ENCODE peak calls at places on chromosomes 13 and 19, in nine cellular contexts. Z is colonic mucosa, Y is psoas muscle, M is BJ, A is cardiac muscle cell, B is small intestine, I is adrenal gland, E is adipocyte, U is cardiac fibroblast. R is an unnamed sample.

GRCh38 chr19:12841094-12841493 is 2.8 kb downstream of the MAST1 start:
- DNase-seq in Y (peak; percentile 53), E (peak; percentile 39), U (peak; percentile 52), M (no peak), Z (no peak), B (no peak), I (peak; percentile 84), A (peak; percentile 92), R (no peak)

GRCh38 chr19:3670796-3671679 is 29.2 kb downstream of the PIP5K1C start:
- DNase-seq in U (peak; percentile 87), I (peak; percentile 84), A (no peak), Z (peak; percentile 51), M (peak; percentile 36), B (no peak), Y (peak; percentile 85), E (peak; percentile 83), R (peak; percentile 94)

GRCh38 chr19:14732510-14732909 is 42.7 kb downstream of the ZNF333 start:
- DNase-seq in A (no peak), E (no peak), M (no peak), B (no peak), Z (no peak), Y (no peak), I (no peak), U (no peak), R (no peak)

GRCh38 chr19:13463296-13463695 is 43.0 kb downstream of the CACNA1A start:
- DNase-seq in A (peak; percentile 82), I (no peak), M (no peak), Z (no peak), U (peak; percentile 8), B (no peak), E (peak; percentile 26), Y (no peak), R (no peak)

GRCh38 chr13:24228852-24229458 is 68.4 kb downstream of the SPATA13 start:
- DNase-seq in E (peak; percentile 86), U (peak; percentile 85), M (no peak), Z (peak; percentile 54), A (peak; percentile 69), Y (no peak), I (peak; percentile 72), B (peak; percentile 69), R (no peak)

GRCh38 chr19:42488783-42489521 is 39.3 kb downstream of the CEACAM1 start:
- DNase-seq in E (no peak), U (no peak), M (no peak), I (no peak), A (no peak), B (no peak), Y (no peak), Z (no peak), R (no peak)

GRCh38 chr13:35961461-35962220 is 169.5 kb downstream of the DCLK1 start:
- DNase-seq in B (no peak), E (peak; percentile 63), M (no peak), A (no peak), Z (no peak), U (no peak), I (no peak), Y (no peak), R (no peak)

GRCh38 chr13:29561918-29562317 is 33.6 kb downstream of the SLC7A1 start:
- DNase-seq in Y (no peak), A (no peak), U (no peak), M (no peak), Z (no peak), B (no peak), I (no peak), E (no peak), R (no peak)

GRCh38 chr13:20192470-20193141 is at the start of gene GJB2:
- DNase-seq in Y (no peak), E (no peak), A (peak; percentile 46), B (peak; percentile 50), Z (peak; percentile 76), M (no peak), U (no peak), I (no peak), R (no peak)

GRCh38 chr19:17073869-17074627 is 1.2 kb downstream of the HAUS8 start:
- DNase-seq in A (no peak), E (no peak), Z (peak; percentile 42), B (peak; percentile 38), Y (no peak), I (no peak), U (no peak), M (no peak), R (no peak)

GRCh38 chr13:21478881-21479808 is 20.0 kb upstream of the ZDHHC20 start:
- DNase-seq in M (peak; percentile 31), Z (peak; percentile 68), A (peak; percentile 79), I (no peak), Y (no peak), U (peak; percentile 86), B (peak; percentile 81), E (peak; percentile 92), R (no peak)

GRCh38 chr13:85347251-85347650 is 452.0 kb downstream of the SLITRK6 start:
- DNase-seq in Z (no peak), I (no peak), E (peak; percentile 62), U (no peak), B (no peak), A (no peak), M (peak; percentile 33), Y (no peak), R (no peak)

GRCh38 chr13:28545583-28546333 is 50.8 kb upstream of the FLT1 start:
- DNase-seq in M (no peak), B (peak; percentile 93), E (no peak), I (no peak), U (no peak), A (no peak), Y (no peak), Z (peak; percentile 47), R (no peak)
- H3K4me3 ChIP-seq in M (no peak overlapping the region), B (no peak overlapping the region), E (no peak overlapping the region), I (no peak overlapping the region), U (no peak overlapping the region), A (no peak overlapping the region), Y (no peak overlapping the region), Z (no peak overlapping the region), R (no peak overlapping the region)

GRCh38 chr19:1239796-1240737 is 1.5 kb upstream of the ATP5F1D start:
- DNase-seq in U (peak; percentile 95), M (no peak), Y (peak; percentile 95), A (peak; percentile 94), I (peak; percentile 94), E (peak; percentile 98), Z (peak; percentile 80), B (peak; percentile 73), R (peak; percentile 88)
- H3K4me3 ChIP-seq in U (peak overlapping the region; percentile 32), M (peak overlapping the region; percentile 36), Y (peak overlapping the region; percentile 75), A (peak overlapping the region; percentile 33), I (no peak overlapping the region), E (peak overlapping the region; percentile 56), Z (peak overlapping the region; percentile 22), B (no peak overlapping the region), R (peak overlapping the region; percentile 12)

GRCh38 chr19:47471381-47471732 is 336 bp downstream of the SLC8A2 start:
- DNase-seq in U (no peak), Z (no peak), Y (peak; percentile 38), M (no peak), A (no peak), I (no peak), E (no peak), B (no peak), R (no peak)
- H3K4me3 ChIP-seq in U (no peak overlapping the region), Z (no peak overlapping the region), Y (no peak overlapping the region), M (no peak overlapping the region), A (peak overlapping the region; percentile 24), I (no peak overlapping the region), E (no peak overlapping the region), B (no peak overlapping the region), R (peak overlapping the region; percentile 25)

GRCh38 chr13:50685491-50685890 is 158.0 kb downstream of the DLEU7 start:
- DNase-seq in I (peak; percentile 90), E (peak; percentile 30), U (peak; percentile 59), B (peak; percentile 7), Z (peak; percentile 50), M (no peak), Y (peak; percentile 75), A (peak; percentile 43), R (peak; percentile 86)
- H3K4me3 ChIP-seq in I (no peak overlapping the region), E (no peak overlapping the region), U (no peak overlapping the region), B (no peak overlapping the region), Z (no peak overlapping the region), M (no peak overlapping the region), Y (no peak overlapping the region), A (no peak overlapping the region), R (no peak overlapping the region)

DNA sequence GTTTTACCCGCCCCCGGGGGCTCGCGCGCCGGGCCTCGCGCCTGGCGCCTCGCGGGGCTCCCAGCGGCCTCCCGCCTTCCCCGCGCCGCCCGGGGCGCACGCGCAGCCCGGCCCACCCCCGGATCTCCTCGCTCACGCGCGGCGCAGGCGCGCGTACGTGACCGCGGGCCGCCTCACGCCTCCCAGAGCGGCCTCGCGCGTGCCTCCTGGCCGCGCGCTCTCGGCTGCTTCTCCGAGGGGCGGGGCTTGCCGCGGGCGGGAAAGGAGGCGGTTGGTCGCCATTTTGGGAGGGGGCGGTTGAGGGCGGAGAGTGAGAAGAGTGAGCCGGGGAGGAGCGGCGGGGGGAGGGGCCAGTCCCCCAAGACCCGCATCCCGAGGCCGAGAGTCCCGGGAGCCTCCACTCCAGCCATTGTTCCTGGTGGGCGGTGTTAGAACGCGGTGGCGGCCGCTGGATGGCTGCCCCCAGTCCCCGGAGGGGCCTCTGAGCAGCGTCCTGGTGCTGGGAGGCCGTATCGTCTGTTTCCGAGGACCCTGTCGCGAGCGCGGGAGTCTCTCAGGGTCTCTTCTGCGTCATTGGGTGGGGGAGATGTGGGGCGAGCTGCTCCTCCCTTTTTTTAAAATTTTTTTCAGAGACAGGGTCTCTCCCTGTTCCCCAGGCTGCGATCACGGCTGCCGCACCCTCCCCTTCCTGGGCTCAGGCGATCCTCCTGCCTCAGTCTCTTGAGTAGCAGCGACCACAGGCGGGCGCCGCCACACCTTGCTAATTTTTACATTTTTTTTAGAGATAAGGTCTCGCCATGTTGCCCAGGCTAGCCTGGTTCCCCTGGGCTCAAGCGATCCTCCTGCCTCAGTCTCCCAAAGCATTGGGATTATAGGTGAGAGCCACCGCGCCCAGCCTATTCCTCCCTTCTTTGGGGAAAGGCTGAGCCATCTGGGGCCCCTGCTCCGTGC is at the start of gene ZNF541:
- DNase-seq in Z (peak; percentile 58), E (no peak), U (peak; percentile 71), M (no peak), I (peak; percentile 79), A (no peak), B (peak; percentile 48), Y (peak; percentile 72), R (no peak)
- H3K4me3 ChIP-seq in Z (no peak within 1 kb of the TSS), E (peak within 1 kb of the TSS; percentile 74), U (peak within 1 kb of the TSS; percentile 49), M (peak within 1 kb of the TSS; percentile 41), I (no peak within 1 kb of the TSS), A (no peak within 1 kb of the TSS), B (no peak within 1 kb of the TSS), Y (peak within 1 kb of the TSS; percentile 58), R (peak within 1 kb of the TSS; percentile 18)